ENCODE peak calls at places on chromosomes 1 and 21, in four cellular contexts. Y, B, W and Q are unnamed samples.

GRCh38 chr1:152622803-152623202 is at the start of gene LCE3A:
- DNase-seq in Y (no peak), B (no peak), W (no peak), Q (no peak)

GRCh38 chr1:1298861-1299685 is 8.7 kb downstream of the ACAP3 start:
- DNase-seq in Y (no peak), B (peak), W (no peak), Q (no peak)

GRCh38 chr1:38213720-38214367 is 167.3 kb upstream of the POU3F1 start:
- DNase-seq in Y (no peak), B (no peak), W (no peak), Q (no peak)

GRCh38 chr1:14970115-14970798 is 183.3 kb upstream of the TMEM51 start:
- DNase-seq in Y (peak), B (peak), W (peak), Q (no peak)

GRCh38 chr21:34092241-34092921 is 19.0 kb downstream of the MRPS6 start:
- DNase-seq in Y (no peak), B (no peak), W (no peak), Q (no peak)

GRCh38 chr1:228455715-228456114 is 31.5 kb upstream of the RNF187 start:
- DNase-seq in Y (no peak), B (peak), W (no peak), Q (no peak)

GRCh38 chr1:229570891-229571516 is 12.5 kb upstream of the ABCB10 start:
- DNase-seq in Y (no peak), B (no peak), W (no peak), Q (no peak)

GRCh38 chr21:37532868-37533780 is 166.6 kb downstream of the DYRK1A start:
- DNase-seq in Y (no peak), B (no peak), W (peak), Q (no peak)

GRCh38 chr1:105830614-105831146 is 1225.8 kb upstream of the PRMT6 start:
- DNase-seq in Y (no peak), B (no peak), W (no peak), Q (no peak)

GRCh38 chr1:51642739-51643142 is 25.8 kb downstream of the OSBPL9 start:
- DNase-seq in Y (peak), B (peak), W (peak), Q (peak)

GRCh38 chr1:207336559-207337467 is 15.3 kb downstream of the CD55 start:
- DNase-seq in Y (no peak), B (peak), W (peak), Q (no peak)

GRCh38 chr21:38796426-38796825 is 9.3 kb upstream of the ETS2 start:
- DNase-seq in Y (no peak), B (peak), W (peak), Q (peak)

GRCh38 chr1:81044708-81045107 is 756.0 kb upstream of the ADGRL2 start:
- DNase-seq in Y (no peak), B (no peak), W (peak), Q (peak)

GRCh38 chr1:81702903-81703302 is 97.8 kb upstream of the ADGRL2 start:
- DNase-seq in Y (no peak), B (peak), W (peak), Q (peak)

GRCh38 chr1:58000821-58001220 is 545.7 kb downstream of the OMA1 start:
- DNase-seq in Y (no peak), B (no peak), W (no peak), Q (no peak)

GRCh38 chr1:170063109-170063826 is 11.2 kb downstream of the KIFAP3 start:
- DNase-seq in Y (no peak), B (peak), W (peak), Q (no peak)

GRCh38 chr1:201827321-201828281 is 1.4 kb upstream of the IPO9 start:
- DNase-seq in Y (no peak), B (peak), W (peak), Q (no peak)

GRCh38 chr1:201828451-201828819 is 522 bp upstream of the IPO9 start:
- DNase-seq in Y (no peak), B (peak), W (no peak), Q (no peak)

GRCh38 chr1:201825245-201825644 is 3.7 kb upstream of the IPO9 start:
- DNase-seq in Y (no peak), B (no peak), W (no peak), Q (no peak)

GRCh38 chr1:201828820-201829774 is at the start of gene IPO9:
- DNase-seq in Y (peak), B (peak), W (peak), Q (peak)

GRCh38 chr1:201826830-201827229 is 2.1 kb upstream of the IPO9 start:
- DNase-seq in Y (no peak), B (peak), W (peak), Q (no peak)
- TF ChIP-seq CTCF in Y (no peak), B (no peak), W (no peak), Q (peak)

GRCh38 chr1:93909146-93910050 is at the start of gene GCLM:
- DNase-seq in Y (peak), B (peak), W (peak), Q (peak)

GRCh38 chr1:93906480-93906879 is 2.8 kb downstream of the GCLM start:
- DNase-seq in Y (no peak), B (no peak), W (no peak), Q (no peak)

GRCh38 chr1:93905734-93906133 is 3.5 kb downstream of the GCLM start:
- DNase-seq in Y (no peak), B (peak), W (peak), Q (no peak)

GRCh38 chr1:93908394-93909145 is 660 bp downstream of the GCLM start:
- DNase-seq in Y (peak), B (peak), W (peak), Q (no peak)

GRCh38 chr1:93907718-93908117 is 1.5 kb downstream of the GCLM start:
- DNase-seq in Y (peak), B (peak), W (peak), Q (peak)
- H3K4me3 ChIP-seq in Y (peak), B (peak), W (peak), Q (peak)

DNA sequence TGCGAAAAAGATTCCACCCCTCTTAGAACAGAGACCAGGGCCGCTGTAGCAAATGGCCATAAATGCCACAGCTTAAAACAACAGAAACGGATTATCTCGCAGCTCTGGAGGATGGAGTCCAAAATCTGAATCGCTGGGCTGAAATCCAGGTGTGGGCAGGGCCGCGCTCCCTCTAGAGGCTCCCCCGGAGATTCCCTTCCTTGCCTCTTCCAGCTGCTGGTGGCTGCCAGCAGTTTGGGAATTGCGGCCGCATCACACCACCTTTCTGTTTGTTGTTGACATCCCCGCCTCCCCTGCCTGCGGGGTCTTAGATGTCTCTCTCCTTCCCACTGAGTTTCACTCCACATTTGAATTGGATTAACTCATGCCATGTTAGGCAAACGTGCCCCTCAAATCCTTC is 15.6 kb downstream of the PDE9A start:
- DNase-seq in Y (no peak), B (no peak), W (peak), Q (no peak)
- TF ChIP-seq CTCF in Y (no peak), B (no peak), W (peak), Q (peak)

DNA sequence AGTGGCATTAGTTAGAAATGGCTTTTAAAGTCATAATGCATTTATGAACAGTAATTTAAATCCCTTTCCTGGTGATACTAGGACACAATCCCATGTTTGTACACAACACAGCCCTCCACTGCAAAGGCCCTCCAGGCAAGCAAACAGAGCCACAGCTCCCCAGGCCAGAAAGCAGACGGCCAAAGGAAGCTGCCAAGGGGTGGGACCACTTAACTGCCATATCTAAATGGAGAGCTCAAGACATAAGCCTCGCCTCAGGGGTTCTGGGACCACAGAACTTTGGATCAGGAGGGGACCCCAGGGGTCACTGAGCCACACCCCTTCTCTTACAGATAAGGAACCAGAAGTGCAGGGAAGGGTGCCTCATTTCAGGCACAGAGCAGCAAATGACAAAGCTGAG is 189.7 kb downstream of the KCNH1 start:
- DNase-seq in Y (no peak), B (no peak), W (no peak), Q (no peak)
- H3K4me3 ChIP-seq in Y (no peak), B (no peak), W (no peak), Q (no peak)

GRCh38 chr1:6357243-6357929 is 36.2 kb downstream of the ACOT7 start:
- DNase-seq in Y (no peak), B (no peak), W (no peak), Q (no peak)
- TF ChIP-seq CTCF in Y (no peak), B (no peak), W (no peak), Q (no peak)

DNA sequence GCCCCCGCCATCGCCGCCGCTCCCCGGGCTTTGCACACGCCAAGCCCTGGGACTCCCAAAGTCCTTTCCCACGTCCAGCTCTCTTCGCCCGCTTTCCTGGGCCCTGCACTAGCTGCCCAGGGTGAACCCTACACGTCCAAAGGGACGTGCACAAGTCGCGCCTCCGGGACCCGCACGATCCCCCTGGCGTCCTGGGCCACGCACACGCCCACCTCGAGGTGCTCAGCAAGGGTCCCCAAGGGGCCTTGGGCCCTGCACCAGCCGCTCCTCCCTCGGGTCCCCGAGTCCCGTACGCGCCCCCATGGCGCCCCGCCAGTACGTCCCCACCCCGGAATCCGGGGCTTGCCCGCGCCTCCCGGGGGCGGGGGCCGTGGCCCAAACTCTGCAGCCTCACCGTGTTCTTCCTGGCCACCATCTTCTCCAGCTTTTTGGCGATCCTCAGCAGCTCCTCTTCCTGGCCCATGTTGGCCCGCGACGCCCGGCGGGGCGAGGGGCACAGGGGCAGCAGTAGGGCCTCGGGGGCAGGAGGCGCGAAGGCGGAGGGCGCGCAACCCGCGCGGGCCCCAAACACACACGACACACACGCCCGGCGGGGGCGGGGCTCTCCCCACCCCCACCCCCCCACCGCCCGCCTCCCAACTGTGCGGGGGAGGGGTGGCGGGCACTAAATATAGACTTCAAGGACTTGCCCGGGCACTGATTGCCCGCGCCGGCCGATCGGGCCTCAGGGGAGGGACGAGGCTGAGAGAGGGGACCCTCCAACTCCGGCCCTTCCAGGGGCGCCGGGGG is at the start of gene TCEA3:
- DNase-seq in Y (no peak), B (peak), W (no peak), Q (no peak)
- H3K4me3 ChIP-seq in Y (peak), B (peak), W (peak), Q (peak)

GRCh38 chr1:20271498-20272400 is 18.9 kb upstream of the VWA5B1 start:
- DNase-seq in Y (no peak), B (no peak), W (peak), Q (no peak)
- TF ChIP-seq CTCF in Y (no peak), B (no peak), W (no peak), Q (no peak)

DNA sequence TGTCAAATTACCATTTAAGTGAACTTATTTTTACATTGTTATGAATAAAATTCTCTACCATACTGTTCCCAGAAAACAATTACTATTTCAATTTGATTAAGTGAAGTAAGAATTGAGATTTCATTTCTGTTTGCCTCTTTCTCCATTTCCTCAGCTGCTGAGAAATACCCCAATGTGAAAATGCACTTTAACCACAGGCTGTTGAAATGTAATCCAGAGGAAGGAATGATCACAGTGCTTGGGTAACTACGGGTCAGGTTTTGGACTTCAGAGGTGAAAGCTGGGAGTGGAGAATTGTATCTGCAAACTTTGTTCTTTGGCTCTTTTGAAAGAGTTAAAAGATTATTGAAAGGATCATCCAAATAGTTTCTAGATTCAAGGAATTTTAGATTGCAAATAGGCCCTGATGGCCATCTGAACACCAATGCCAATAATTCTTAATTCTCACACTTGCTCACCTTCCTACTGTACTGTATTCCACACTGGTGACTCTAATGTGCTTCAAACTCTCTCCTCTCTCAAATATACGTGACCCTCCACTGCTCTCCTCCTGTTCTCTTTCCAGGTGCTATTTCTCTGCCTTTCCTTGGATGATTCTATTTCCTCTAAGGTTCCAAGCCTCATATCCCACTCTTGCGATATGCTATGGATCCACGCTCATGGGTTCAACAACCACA is 28.5 kb downstream of the KMO start:
- DNase-seq in Y (no peak), B (no peak), W (no peak), Q (no peak)
- H3K4me3 ChIP-seq in Y (no peak), B (no peak), W (no peak), Q (no peak)